ENCODE peak calls at places on chromosomes 13 and 19, in ten cellular contexts. Y is EL; S is activated T-cell treated with anti-CD3 and anti-CD28 coated beads, Interleukin-2, amount 50 U/mL, for 4 hours; P is AG08396; L is CD8-positive, alpha-beta memory T cell; G is hepatocyte; J is uterus; I is T-helper 1 cell; T is CD8-positive, alpha-beta T cell; A is amniotic epithelial cell. K is an unnamed sample.

GRCh38 chr13:29508130-29508873 is 87.2 kb downstream of the SLC7A1 start:
- DNase-seq in P (peak; percentile 90), L (peak; percentile 81), I (peak; percentile 55), S (peak; percentile 71), G (peak; percentile 92), A (peak; percentile 92), T (peak; percentile 62), Y (peak; percentile 80), J (peak; percentile 89), K (peak; percentile 59)

GRCh38 chr13:79673310-79673992 is 192.5 kb downstream of the NDFIP2 start:
- DNase-seq in Y (no peak), J (no peak), S (no peak), T (no peak), A (no peak), I (no peak), L (no peak), P (no peak), G (no peak), K (no peak)

GRCh38 chr13:95191821-95192220 is 109.4 kb downstream of the ABCC4 start:
- DNase-seq in I (peak; percentile 25), A (peak; percentile 55), P (peak; percentile 78), S (peak; percentile 50), J (peak; percentile 63), Y (peak; percentile 70), L (peak; percentile 61), G (peak; percentile 89), T (peak; percentile 57), K (peak; percentile 72)

GRCh38 chr19:14028901-14029300 is 953 bp downstream of the RLN3 start:
- DNase-seq in S (no peak), A (no peak), J (no peak), L (no peak), I (no peak), Y (no peak), P (no peak), G (no peak), T (no peak), K (no peak)

GRCh38 chr13:113666324-113666660 is 727 bp upstream of the GRK1 start:
- DNase-seq in T (no peak), P (no peak), J (peak; percentile 8), Y (no peak), S (no peak), L (no peak), A (no peak), I (no peak), G (no peak), K (no peak)

GRCh38 chr13:71659427-71659826 is 207.6 kb downstream of the DACH1 start:
- DNase-seq in Y (no peak), T (no peak), G (no peak), P (no peak), J (no peak), I (no peak), S (no peak), A (no peak), L (no peak), K (no peak)

GRCh38 chr13:66994097-66994496 is 236.0 kb downstream of the PCDH9 start:
- DNase-seq in A (peak; percentile 74), G (peak; percentile 84), I (no peak), Y (peak; percentile 2), L (peak; percentile 39), P (peak; percentile 7), J (no peak), S (no peak), T (no peak), K (peak; percentile 87)

GRCh38 chr19:55646889-55647731 is 902 bp upstream of the CCDC106 start:
- DNase-seq in A (no peak), J (no peak), L (no peak), P (no peak), S (no peak), Y (no peak), G (no peak), I (no peak), T (no peak), K (no peak)

GRCh38 chr13:108961542-108962125 is 332.2 kb downstream of the MYO16 start:
- DNase-seq in I (no peak), J (no peak), S (no peak), P (peak; percentile 23), T (peak; percentile 5), A (peak; percentile 76), L (no peak), Y (peak; percentile 46), G (peak; percentile 79), K (no peak)

K was measured in MG63.